ENCODE peak calls at places on chromosomes 7 and 10, in five cellular contexts. W is AG10803, Y is astrocyte of the spinal cord, E is uterus, I is psoas muscle. F is an unnamed sample.

GRCh38 chr10:131243076-131243475 is 68.4 kb downstream of the TCERG1L start:
- DNase-seq in W (no peak), Y (no peak), E (no peak), I (no peak), F (no peak)

GRCh38 chr10:79446451-79447020 is 1.1 kb upstream of the ZCCHC24 start:
- DNase-seq in W (peak), Y (no peak), E (peak), I (peak), F (no peak)

GRCh38 chr7:151472644-151473380 is 32.9 kb upstream of the CRYGN start:
- DNase-seq in W (no peak), Y (peak), E (no peak), I (peak), F (no peak)

GRCh38 chr7:26200113-26200443 is 468 bp downstream of the HNRNPA2B1 start:
- DNase-seq in W (peak), Y (peak), E (peak), I (peak), F (no peak)

GRCh38 chr7:55444786-55445185 is 79.6 kb downstream of the LANCL2 start:
- DNase-seq in W (no peak), Y (no peak), E (no peak), I (no peak), F (no peak)

GRCh38 chr7:16357921-16358320 is 63.4 kb downstream of the CRPPA start:
- DNase-seq in W (no peak), Y (no peak), E (no peak), I (no peak), F (no peak)

GRCh38 chr7:17633099-17633498 is 307.2 kb downstream of the SNX13 start:
- DNase-seq in W (peak), Y (peak), E (no peak), I (no peak), F (no peak)

GRCh38 chr10:17348111-17349008 is 106.0 kb downstream of the ST8SIA6 start:
- DNase-seq in W (peak), Y (peak), E (peak), I (peak), F (peak)

GRCh38 chr7:42574693-42575084 is 337.2 kb downstream of the C7orf25 start:
- DNase-seq in W (peak), Y (no peak), E (no peak), I (no peak), F (no peak)

GRCh38 chr7:148611692-148612091 is 21.1 kb downstream of the C7orf33 start:
- DNase-seq in W (no peak), Y (no peak), E (no peak), I (no peak), F (no peak)

GRCh38 chr7:17274551-17275245 is 23.8 kb upstream of the AHR start:
- DNase-seq in W (peak), Y (peak), E (no peak), I (no peak), F (no peak)

GRCh38 chr10:22324893-22325271 is 4.0 kb downstream of the BMI1 start:
- DNase-seq in W (no peak), Y (no peak), E (no peak), I (no peak), F (no peak)

GRCh38 chr10:22325272-22325947 is 4.5 kb downstream of the BMI1 start:
- DNase-seq in W (peak), Y (peak), E (peak), I (peak), F (no peak)

GRCh38 chr10:22323538-22324305 is 2.8 kb downstream of the BMI1 start:
- DNase-seq in W (no peak), Y (no peak), E (no peak), I (no peak), F (no peak)

GRCh38 chr10:22324413-22324812 is 3.5 kb downstream of the BMI1 start:
- DNase-seq in W (no peak), Y (no peak), E (no peak), I (no peak), F (no peak)

GRCh38 chr10:22325948-22326702 is 5.2 kb downstream of the BMI1 start:
- DNase-seq in W (peak), Y (no peak), E (no peak), I (no peak), F (no peak)
- TF ChIP-seq CTCF in W (no peak), Y (no peak), E (no peak), I (no peak), F (peak)

GRCh38 chr10:22613011-22613410 is 101.4 kb downstream of the PIP4K2A start:
- DNase-seq in W (no peak), Y (no peak), E (no peak), I (no peak), F (no peak)
- H3K4me3 ChIP-seq in W (no peak), Y (no peak), E (no peak), I (no peak), F (no peak)

GRCh38 chr7:93231799-93232672 is at the start of gene VPS50:
- DNase-seq in W (peak), Y (peak), E (peak), I (peak), F (peak)
- TF ChIP-seq CTCF in W (no peak), Y (peak), E (peak), I (no peak), F (no peak)

DNA sequence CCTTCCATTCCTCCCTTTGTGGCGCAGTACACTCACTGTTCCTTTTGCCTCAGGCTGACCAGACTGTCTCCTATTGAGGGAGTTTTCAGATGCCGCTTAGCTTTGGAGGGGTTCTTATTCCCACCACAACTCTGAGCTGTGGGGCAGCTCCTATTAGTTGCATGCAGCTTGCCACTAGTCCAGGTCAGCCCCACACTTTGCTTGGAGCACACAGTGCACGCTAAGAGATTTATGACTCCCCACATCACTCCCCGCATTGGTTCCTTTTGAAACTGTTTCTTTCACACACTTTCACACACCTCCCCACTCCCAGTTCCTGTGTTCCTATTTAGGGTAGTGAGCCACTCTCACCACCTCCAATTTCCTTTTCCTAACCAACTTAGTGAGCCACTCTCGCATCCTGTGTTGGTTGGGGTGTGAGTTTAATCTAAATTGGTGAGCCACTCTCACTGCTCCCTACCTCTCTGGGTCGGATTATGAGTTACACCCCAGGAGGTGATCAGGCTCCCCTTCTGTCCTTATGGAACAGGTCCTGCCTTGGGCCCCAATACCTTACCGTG is 10.4 kb upstream of the ZNF485 start:
- DNase-seq in W (no peak), Y (no peak), E (no peak), I (no peak), F (no peak)
- H3K4me3 ChIP-seq in W (no peak), Y (no peak), E (no peak), I (no peak), F (no peak)

DNA sequence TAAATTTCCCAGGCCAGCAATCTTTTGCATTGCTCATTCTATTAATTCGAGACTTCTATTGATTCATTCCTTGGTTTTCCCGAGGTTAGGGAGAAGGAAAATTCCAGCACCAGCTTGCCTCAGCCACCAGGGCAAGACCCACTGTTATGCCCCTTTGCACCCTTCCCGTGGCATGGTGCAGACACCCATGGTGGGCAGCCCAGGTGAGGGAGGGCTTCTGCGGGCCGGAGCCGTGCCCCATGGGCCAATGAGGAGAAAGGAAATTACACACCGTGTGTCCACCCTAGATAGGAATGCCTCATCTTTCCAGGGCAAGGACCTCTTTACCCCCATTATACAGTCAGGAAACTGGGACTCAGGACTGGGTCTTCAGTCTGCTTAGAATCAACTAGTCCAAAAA is 4.5 kb upstream of the GRID1 start:
- DNase-seq in W (no peak), Y (no peak), E (no peak), I (no peak), F (no peak)
- TF ChIP-seq CTCF in W (no peak), Y (no peak), E (no peak), I (no peak), F (no peak)

DNA sequence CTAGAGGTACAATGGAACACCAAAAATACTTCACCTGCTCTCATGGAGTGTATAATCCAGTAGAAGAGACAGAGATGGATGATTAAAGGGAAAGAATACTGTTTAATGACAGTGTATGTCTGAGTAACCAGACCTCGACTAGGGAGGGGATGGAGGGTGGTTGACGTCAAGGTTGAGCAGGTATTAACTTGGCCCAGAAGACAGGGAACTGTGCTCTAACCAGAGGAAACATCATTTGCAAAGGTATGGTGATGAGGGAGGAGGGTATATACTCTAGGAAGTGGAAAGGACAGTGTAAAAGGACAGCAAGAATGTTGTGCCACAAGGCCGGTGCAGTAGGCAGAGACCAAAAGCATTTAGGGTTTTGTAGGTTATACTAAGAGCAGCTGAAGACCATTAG is 2.9 kb downstream of the MIOS start:
- DNase-seq in W (no peak), Y (no peak), E (no peak), I (no peak), F (no peak)
- H3K4me3 ChIP-seq in W (no peak), Y (no peak), E (no peak), I (peak), F (no peak)

GRCh38 chr10:57846307-57847065 is 421.2 kb downstream of the IPMK start:
- DNase-seq in W (no peak), Y (no peak), E (no peak), I (no peak), F (no peak)

GRCh38 chr10:57844387-57844998 is 423.2 kb downstream of the IPMK start:
- DNase-seq in W (no peak), Y (no peak), E (no peak), I (no peak), F (no peak)

DNA sequence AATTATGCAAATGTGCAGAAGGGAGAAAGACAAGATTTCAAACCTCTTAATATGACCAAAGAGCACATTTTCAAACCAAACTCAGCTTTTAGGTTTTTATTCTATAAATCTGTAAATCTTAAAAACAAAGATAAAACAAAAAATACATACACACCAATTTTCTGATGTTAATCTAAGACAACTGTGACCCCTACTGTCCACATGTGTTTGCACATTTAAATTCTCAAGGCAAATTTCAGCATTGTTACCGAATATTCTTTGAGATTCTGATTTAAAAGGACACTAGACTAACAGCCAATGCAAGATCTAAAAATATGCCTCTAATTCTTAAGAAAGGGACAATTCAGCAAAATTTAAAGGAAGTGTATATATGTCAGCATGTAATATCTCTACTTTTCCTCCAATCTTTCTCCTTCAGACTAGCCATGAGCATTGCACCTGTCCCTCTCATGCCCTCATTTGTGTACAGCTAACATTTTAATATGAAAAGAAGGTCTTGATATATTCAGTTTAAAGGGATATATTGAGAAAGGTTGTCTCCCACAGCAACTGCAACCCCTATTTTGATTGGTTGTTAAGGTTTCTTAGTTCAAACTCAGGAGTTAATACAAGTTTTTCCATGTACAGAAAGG is 417.9 kb downstream of the IPMK start:
- DNase-seq in W (peak), Y (peak), E (no peak), I (no peak), F (no peak)
- TF ChIP-seq CTCF in W (peak), Y (peak), E (no peak), I (no peak), F (peak)

DNA sequence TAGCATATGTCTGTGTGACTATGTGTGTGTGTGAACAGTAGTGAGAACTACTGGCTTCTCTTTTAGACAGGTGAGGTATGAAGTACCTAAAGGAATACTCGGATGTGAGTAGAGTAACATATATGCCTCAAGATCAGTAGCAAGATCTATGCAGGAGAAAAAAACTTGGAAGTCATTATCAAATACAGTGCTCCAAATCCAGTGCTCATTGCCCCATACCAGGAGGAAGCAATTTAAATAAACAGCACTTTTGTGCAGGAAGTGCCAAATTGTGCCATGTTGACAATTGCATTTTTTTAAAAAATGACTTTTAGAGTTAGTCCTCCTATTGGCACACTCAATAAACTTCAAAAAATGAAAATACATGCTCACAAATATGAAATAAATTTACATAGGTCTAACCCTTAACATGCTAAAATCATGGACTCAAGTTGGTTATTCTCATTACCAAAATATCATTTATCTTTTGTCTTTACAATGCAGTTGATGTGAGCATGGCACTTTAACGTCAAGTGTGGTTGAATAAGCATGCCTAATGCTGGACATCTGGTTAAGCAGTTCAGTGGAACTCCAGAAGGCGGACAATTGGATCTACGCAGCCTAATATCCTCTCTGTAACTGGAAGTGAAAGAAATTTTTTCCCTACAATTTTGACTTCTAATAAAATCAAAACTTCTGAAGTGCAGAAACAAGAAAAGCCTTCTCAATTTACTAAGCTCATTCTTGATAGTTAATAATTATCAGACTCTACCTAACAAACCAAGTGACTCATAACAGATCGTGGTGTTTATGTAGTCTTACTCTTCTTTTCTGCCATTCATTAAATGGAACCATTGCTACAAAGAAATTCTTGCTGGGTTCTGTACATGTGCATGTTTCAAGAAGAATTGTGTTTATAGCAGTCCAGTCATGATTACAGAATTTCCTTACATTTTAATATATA is 195.2 kb downstream of the MDFIC start:
- DNase-seq in W (no peak), Y (no peak), E (no peak), I (no peak), F (no peak)
- H3K4me3 ChIP-seq in W (no peak), Y (no peak), E (no peak), I (no peak), F (no peak)

GRCh38 chr7:158353606-158354570 is 233.7 kb downstream of the PTPRN2 start:
- DNase-seq in W (no peak), Y (no peak), E (no peak), I (no peak), F (no peak)
- TF ChIP-seq CTCF in W (no peak), Y (peak), E (no peak), I (peak), F (peak)